ENCODE peak calls at places on chromosomes 7 and 10, in four cellular contexts. M is tibial nerve, K is ovary, I is Peyer's patch. G is an unnamed sample.

GRCh38 chr7:41584746-41585145 is 118.1 kb downstream of the INHBA start:
- DNase-seq in M (no peak), I (no peak), K (no peak), G (no peak)

GRCh38 chr10:99975942-99976809 is 33.6 kb downstream of the DNMBP start:
- DNase-seq in K (no peak), I (no peak), M (peak; percentile 66), G (no peak)

GRCh38 chr7:45001138-45001694 is 1.2 kb downstream of the CCM2 start:
- DNase-seq in I (peak; percentile 53), K (no peak), M (no peak), G (no peak)

GRCh38 chr10:89373916-89374711 is 3.7 kb upstream of the IFIT1B start:
- DNase-seq in K (peak; percentile 77), M (peak; percentile 95), I (peak; percentile 50), G (peak; percentile 83)

GRCh38 chr7:7596156-7596555 is 29.5 kb downstream of the MIOS start:
- DNase-seq in M (no peak), K (no peak), I (no peak), G (no peak)

GRCh38 chr10:113335603-113336002 is 217.2 kb upstream of the HABP2 start:
- DNase-seq in M (no peak), K (no peak), I (no peak), G (no peak)

GRCh38 chr10:88064608-88065383 is 201.4 kb downstream of the PTEN start:
- DNase-seq in M (peak; percentile 97), K (no peak), I (no peak), G (peak; percentile 41)

GRCh38 chr10:6916601-6917000 is 336.5 kb upstream of the PRKCQ start:
- DNase-seq in I (no peak), M (no peak), K (no peak), G (no peak)

GRCh38 chr10:44962870-44963738 is 3.5 kb downstream of the RASSF4 start:
- DNase-seq in I (peak; percentile 60), M (peak; percentile 4), K (no peak), G (no peak)

GRCh38 chr10:101561068-101561915 is 26.8 kb downstream of the POLL start:
- DNase-seq in M (no peak), K (no peak), I (no peak), G (peak; percentile 24)

GRCh38 chr10:78960316-78960800 is 108.4 kb upstream of the ZMIZ1 start:
- DNase-seq in M (peak; percentile 79), K (peak; percentile 81), I (no peak), G (no peak)

GRCh38 chr7:5500056-5500776 is 76.6 kb upstream of the TNRC18 start:
- DNase-seq in K (no peak), I (no peak), M (no peak), G (no peak)

GRCh38 chr7:17965600-17965999 is 25.3 kb upstream of the SNX13 start:
- DNase-seq in K (no peak), M (no peak), I (no peak), G (no peak)

GRCh38 chr7:64533756-64534155 is 29.1 kb downstream of the ZNF680 start:
- DNase-seq in K (no peak), I (no peak), M (no peak), G (no peak)
- H3K4me3 ChIP-seq in K (no peak overlapping the region), I (no peak overlapping the region), M (no peak overlapping the region), G (no peak overlapping the region)

GRCh38 chr10:93977442-93977841 is 16.3 kb upstream of the PLCE1 start:
- DNase-seq in K (no peak), I (no peak), M (no peak), G (no peak)

GRCh38 chr10:93980486-93980885 is 13.2 kb upstream of the PLCE1 start:
- DNase-seq in M (no peak), I (no peak), K (no peak), G (no peak)
- TF ChIP-seq CTCF in M (no peak), I (no peak), K (no peak), G (no peak)

GRCh38 chr10:132307823-132308587 is at the start of gene STK32C:
- DNase-seq in I (peak; percentile 98), M (peak; percentile 86), K (peak; percentile 94), G (peak; percentile 86)
- TF ChIP-seq POLR2A in I (no peak), M (peak; percentile 80), K (no peak), G (no peak)

GRCh38 chr10:133236411-133237240 is 1.0 kb upstream of the VENTX start:
- DNase-seq in K (no peak), M (no peak), I (no peak), G (no peak)
- H3K4me3 ChIP-seq in K (no peak overlapping the region), M (peak overlapping the region; percentile 46), I (peak overlapping the region; percentile 38), G (peak overlapping the region; percentile 34)

GRCh38 chr7:151311294-151311864 is 30.2 kb upstream of the NUB1 start:
- DNase-seq in I (no peak), M (no peak), K (no peak), G (no peak)
- TF ChIP-seq CTCF in I (peak; percentile 4), M (no peak), K (no peak), G (no peak)

GRCh38 chr7:24756989-24757798 is at the start of gene GSDME:
- DNase-seq in I (peak; percentile 85), M (no peak), K (peak; percentile 79), G (no peak)
- TF ChIP-seq POLR2A in I (peak; percentile 66), M (peak; percentile 7), K (peak; percentile 27), G (no peak)

GRCh38 chr10:69620625-69621024 is 9.4 kb upstream of the FAM241B start:
- DNase-seq in M (no peak), K (no peak), I (no peak), G (no peak)

GRCh38 chr10:69628876-69629275 is 1.2 kb upstream of the FAM241B start:
- DNase-seq in M (no peak), K (no peak), I (no peak), G (no peak)

GRCh38 chr10:69619626-69620025 is 10.4 kb upstream of the FAM241B start:
- DNase-seq in M (no peak), K (no peak), I (no peak), G (no peak)

GRCh38 chr10:69626826-69627225 is 3.2 kb upstream of the FAM241B start:
- DNase-seq in M (no peak), I (no peak), K (no peak), G (no peak)

DNA sequence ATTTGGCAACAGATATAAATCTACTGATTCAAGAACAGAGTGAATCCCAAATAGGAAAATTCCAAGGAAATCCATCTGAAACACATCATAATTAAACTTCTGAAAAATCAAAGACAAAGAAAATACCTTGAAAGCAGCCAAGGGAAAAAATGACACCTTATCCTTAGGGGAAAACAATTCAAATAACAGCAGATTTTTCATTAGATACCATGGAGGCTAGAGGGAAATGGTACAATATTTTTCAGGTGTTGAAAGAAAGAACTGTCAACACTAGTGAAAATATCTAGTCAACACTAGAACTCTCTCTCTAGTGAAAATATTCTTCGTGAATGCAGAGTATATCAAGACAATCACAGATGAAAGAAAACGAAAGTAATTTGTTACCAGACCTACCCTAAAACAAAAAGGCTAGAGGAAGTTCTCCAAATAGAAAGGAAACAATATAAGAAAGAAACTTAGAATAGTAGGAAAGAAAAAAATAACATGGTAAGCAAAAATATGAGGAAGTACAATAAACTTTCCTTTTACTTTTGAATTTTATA is 5.7 kb upstream of the FAM241B start:
- DNase-seq in K (no peak), M (no peak), I (no peak), G (no peak)
- H3K4me3 ChIP-seq in K (no peak overlapping the region), M (no peak overlapping the region), I (no peak overlapping the region), G (no peak overlapping the region)

DNA sequence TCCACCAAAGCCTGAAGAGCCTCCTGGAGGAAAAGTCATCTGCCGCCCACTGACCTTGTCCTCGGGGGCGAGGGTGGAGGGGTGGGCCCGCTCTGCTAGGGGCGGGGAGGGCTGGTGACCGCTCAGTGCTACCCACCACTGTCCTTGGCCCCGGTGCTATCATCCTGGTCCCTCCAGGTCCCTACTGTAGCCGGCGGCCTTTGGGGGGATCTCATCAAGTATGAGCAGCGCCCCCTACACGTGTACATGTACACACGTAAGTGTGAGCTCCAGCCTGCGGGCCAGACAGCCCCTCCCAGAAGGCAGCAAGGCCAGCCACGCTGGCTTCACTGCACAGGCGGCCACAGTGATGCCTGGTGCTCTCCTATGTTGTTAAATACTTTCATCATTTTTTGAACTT is 19.6 kb downstream of the TTYH3 start:
- DNase-seq in M (no peak), K (no peak), I (no peak), G (no peak)
- TF ChIP-seq CTCF in M (no peak), K (no peak), I (no peak), G (no peak)

G was measured in breast epithelium.